ENCODE peak calls at places on chromosomes 5 and 9, in eight cellular contexts. One of them, this sample, is unnamed.

GRCh38 chr5:65928341-65928752 is 2.0 kb downstream of the ERBIN start:
- DNase-seq in left colon: no peak
- DNase-seq in CD4-positive, CD25-positive, alpha-beta regulatory T cell: no peak
- DNase-seq in OCI-LY7: no peak
- DNase-seq in T follicular helper cell: no peak
- DNase-seq in cardiac fibroblast: peak; percentile 20
- DNase-seq in PC-3: no peak
- DNase-seq in anterior cingulate cortex: no peak
- DNase-seq in this sample: peak; percentile 45

GRCh38 chr5:138696501-138696900 is 56.7 kb upstream of the CTNNA1 start:
- DNase-seq in left colon: no peak
- DNase-seq in CD4-positive, CD25-positive, alpha-beta regulatory T cell: no peak
- DNase-seq in OCI-LY7: no peak
- DNase-seq in T follicular helper cell: no peak
- DNase-seq in cardiac fibroblast: peak; percentile 93
- DNase-seq in PC-3: peak; percentile 63
- DNase-seq in anterior cingulate cortex: no peak
- DNase-seq in this sample: no peak

GRCh38 chr5:57174850-57175525 is 1.1 kb downstream of the GPBP1 start:
- DNase-seq in left colon: no peak
- DNase-seq in CD4-positive, CD25-positive, alpha-beta regulatory T cell: peak; percentile 22
- DNase-seq in OCI-LY7: no peak
- DNase-seq in T follicular helper cell: no peak
- DNase-seq in cardiac fibroblast: no peak
- DNase-seq in PC-3: no peak
- DNase-seq in anterior cingulate cortex: no peak
- DNase-seq in this sample: peak; percentile 37

GRCh38 chr5:37871023-37871815 is 31.4 kb upstream of the GDNF start:
- DNase-seq in left colon: no peak
- DNase-seq in CD4-positive, CD25-positive, alpha-beta regulatory T cell: no peak
- DNase-seq in OCI-LY7: no peak
- DNase-seq in T follicular helper cell: no peak
- DNase-seq in cardiac fibroblast: peak; percentile 59
- DNase-seq in PC-3: peak; percentile 48
- DNase-seq in anterior cingulate cortex: no peak
- DNase-seq in this sample: no peak

GRCh38 chr9:138105561-138106505 is 228.3 kb downstream of the CACNA1B start:
- DNase-seq in left colon: no peak
- DNase-seq in CD4-positive, CD25-positive, alpha-beta regulatory T cell: no peak
- DNase-seq in OCI-LY7: no peak
- DNase-seq in T follicular helper cell: no peak
- DNase-seq in cardiac fibroblast: no peak
- DNase-seq in PC-3: no peak
- DNase-seq in anterior cingulate cortex: no peak
- DNase-seq in this sample: no peak

GRCh38 chr5:102295534-102296228 is 403 bp downstream of the SLCO4C1 start:
- DNase-seq in left colon: peak; percentile 24
- DNase-seq in CD4-positive, CD25-positive, alpha-beta regulatory T cell: no peak
- DNase-seq in OCI-LY7: no peak
- DNase-seq in T follicular helper cell: no peak
- DNase-seq in cardiac fibroblast: no peak
- DNase-seq in PC-3: no peak
- DNase-seq in anterior cingulate cortex: no peak
- DNase-seq in this sample: no peak

GRCh38 chr5:172283862-172284274 is 304 bp upstream of the UBTD2 start:
- DNase-seq in left colon: peak; percentile 86
- DNase-seq in CD4-positive, CD25-positive, alpha-beta regulatory T cell: peak; percentile 71
- DNase-seq in OCI-LY7: peak; percentile 87
- DNase-seq in T follicular helper cell: peak; percentile 64
- DNase-seq in cardiac fibroblast: peak; percentile 63
- DNase-seq in PC-3: peak; percentile 85
- DNase-seq in anterior cingulate cortex: peak; percentile 73
- DNase-seq in this sample: peak; percentile 83

GRCh38 chr9:38255599-38255998 is 136.9 kb upstream of the ALDH1B1 start:
- DNase-seq in left colon: no peak
- DNase-seq in CD4-positive, CD25-positive, alpha-beta regulatory T cell: no peak
- DNase-seq in OCI-LY7: no peak
- DNase-seq in T follicular helper cell: no peak
- DNase-seq in cardiac fibroblast: no peak
- DNase-seq in PC-3: no peak
- DNase-seq in anterior cingulate cortex: no peak
- DNase-seq in this sample: no peak

GRCh38 chr9:128067622-128067897 is 440 bp upstream of the NAIF1 start:
- DNase-seq in left colon: no peak
- DNase-seq in CD4-positive, CD25-positive, alpha-beta regulatory T cell: no peak
- DNase-seq in OCI-LY7: no peak
- DNase-seq in T follicular helper cell: no peak
- DNase-seq in cardiac fibroblast: no peak
- DNase-seq in PC-3: no peak
- DNase-seq in anterior cingulate cortex: no peak
- DNase-seq in this sample: no peak

GRCh38 chr9:5643005-5643624 is 14.2 kb downstream of the RIC1 start:
- DNase-seq in left colon: no peak
- DNase-seq in CD4-positive, CD25-positive, alpha-beta regulatory T cell: no peak
- DNase-seq in OCI-LY7: no peak
- DNase-seq in T follicular helper cell: no peak
- DNase-seq in cardiac fibroblast: no peak
- DNase-seq in PC-3: no peak
- DNase-seq in anterior cingulate cortex: no peak
- DNase-seq in this sample: no peak

GRCh38 chr9:16530669-16531461 is 339.6 kb downstream of the BNC2 start:
- DNase-seq in left colon: peak; percentile 5
- DNase-seq in CD4-positive, CD25-positive, alpha-beta regulatory T cell: no peak
- DNase-seq in OCI-LY7: no peak
- DNase-seq in T follicular helper cell: no peak
- DNase-seq in cardiac fibroblast: no peak
- DNase-seq in PC-3: no peak
- DNase-seq in anterior cingulate cortex: no peak
- DNase-seq in this sample: no peak

GRCh38 chr5:154386952-154387629 is 58.7 kb upstream of the SAP30L start:
- DNase-seq in left colon: no peak
- DNase-seq in CD4-positive, CD25-positive, alpha-beta regulatory T cell: no peak
- DNase-seq in OCI-LY7: no peak
- DNase-seq in T follicular helper cell: no peak
- DNase-seq in cardiac fibroblast: no peak
- DNase-seq in PC-3: no peak
- DNase-seq in anterior cingulate cortex: no peak
- DNase-seq in this sample: no peak

GRCh38 chr5:142484821-142485387 is 160.1 kb upstream of the SPRY4 start:
- DNase-seq in left colon: no peak
- DNase-seq in CD4-positive, CD25-positive, alpha-beta regulatory T cell: no peak
- DNase-seq in OCI-LY7: no peak
- DNase-seq in T follicular helper cell: no peak
- DNase-seq in cardiac fibroblast: peak; percentile 71
- DNase-seq in PC-3: no peak
- DNase-seq in anterior cingulate cortex: no peak
- DNase-seq in this sample: no peak

GRCh38 chr9:119500072-119500771 is 131.0 kb upstream of the BRINP1 start:
- DNase-seq in left colon: no peak
- DNase-seq in CD4-positive, CD25-positive, alpha-beta regulatory T cell: no peak
- DNase-seq in OCI-LY7: no peak
- DNase-seq in T follicular helper cell: no peak
- DNase-seq in cardiac fibroblast: no peak
- DNase-seq in PC-3: no peak
- DNase-seq in anterior cingulate cortex: no peak
- DNase-seq in this sample: no peak

GRCh38 chr5:150511641-150512367 is 3.9 kb downstream of the NDST1 start:
- DNase-seq in left colon: peak; percentile 88
- DNase-seq in CD4-positive, CD25-positive, alpha-beta regulatory T cell: no peak
- DNase-seq in OCI-LY7: no peak
- DNase-seq in T follicular helper cell: no peak
- DNase-seq in cardiac fibroblast: peak; percentile 40
- DNase-seq in PC-3: peak; percentile 66
- DNase-seq in anterior cingulate cortex: peak; percentile 63
- DNase-seq in this sample: no peak

GRCh38 chr9:76136986-76137385 is 246.5 kb downstream of the PCSK5 start:
- DNase-seq in left colon: no peak
- DNase-seq in CD4-positive, CD25-positive, alpha-beta regulatory T cell: no peak
- DNase-seq in OCI-LY7: no peak
- DNase-seq in T follicular helper cell: no peak
- DNase-seq in cardiac fibroblast: peak; percentile 68
- DNase-seq in PC-3: no peak
- DNase-seq in anterior cingulate cortex: no peak
- DNase-seq in this sample: no peak

GRCh38 chr5:62306494-62307363 is 723 bp downstream of the KIF2A start:
- DNase-seq in left colon: peak; percentile 72
- DNase-seq in CD4-positive, CD25-positive, alpha-beta regulatory T cell: peak; percentile 64
- DNase-seq in OCI-LY7: peak; percentile 71
- DNase-seq in T follicular helper cell: peak; percentile 37
- DNase-seq in cardiac fibroblast: peak; percentile 44
- DNase-seq in PC-3: no peak
- DNase-seq in anterior cingulate cortex: peak; percentile 71
- DNase-seq in this sample: peak; percentile 73

GRCh38 chr9:136239135-136239962 is 6.3 kb downstream of the QSOX2 start:
- DNase-seq in left colon: no peak
- DNase-seq in CD4-positive, CD25-positive, alpha-beta regulatory T cell: no peak
- DNase-seq in OCI-LY7: no peak
- DNase-seq in T follicular helper cell: no peak
- DNase-seq in cardiac fibroblast: no peak
- DNase-seq in PC-3: no peak
- DNase-seq in anterior cingulate cortex: no peak
- DNase-seq in this sample: no peak

GRCh38 chr9:129427113-129427512 is 193.8 kb downstream of the C9orf50 start:
- DNase-seq in left colon: no peak
- DNase-seq in CD4-positive, CD25-positive, alpha-beta regulatory T cell: no peak
- DNase-seq in OCI-LY7: no peak
- DNase-seq in T follicular helper cell: no peak
- DNase-seq in cardiac fibroblast: no peak
- DNase-seq in PC-3: no peak
- DNase-seq in anterior cingulate cortex: no peak
- DNase-seq in this sample: no peak

GRCh38 chr9:115466784-115467183 is 348.8 kb upstream of the TNC start:
- DNase-seq in left colon: no peak
- DNase-seq in CD4-positive, CD25-positive, alpha-beta regulatory T cell: no peak
- DNase-seq in OCI-LY7: no peak
- DNase-seq in T follicular helper cell: no peak
- DNase-seq in cardiac fibroblast: no peak
- DNase-seq in PC-3: no peak
- DNase-seq in anterior cingulate cortex: no peak
- DNase-seq in this sample: no peak

GRCh38 chr9:89312154-89312616 is 1.2 kb downstream of the CKS2 start:
- DNase-seq in left colon: peak; percentile 19
- DNase-seq in CD4-positive, CD25-positive, alpha-beta regulatory T cell: no peak
- DNase-seq in OCI-LY7: peak; percentile 48
- DNase-seq in T follicular helper cell: no peak
- DNase-seq in cardiac fibroblast: peak; percentile 47
- DNase-seq in PC-3: peak; percentile 23
- DNase-seq in anterior cingulate cortex: no peak
- DNase-seq in this sample: peak; percentile 70

GRCh38 chr9:131490514-131490913 is 12.2 kb upstream of the POMT1 start:
- DNase-seq in left colon: no peak
- DNase-seq in CD4-positive, CD25-positive, alpha-beta regulatory T cell: no peak
- DNase-seq in OCI-LY7: no peak
- DNase-seq in T follicular helper cell: no peak
- DNase-seq in cardiac fibroblast: no peak
- DNase-seq in PC-3: no peak
- DNase-seq in anterior cingulate cortex: no peak
- DNase-seq in this sample: no peak

GRCh38 chr5:171850354-171850947 is 64.8 kb downstream of the SMIM23 start:
- DNase-seq in left colon: no peak
- DNase-seq in CD4-positive, CD25-positive, alpha-beta regulatory T cell: no peak
- DNase-seq in OCI-LY7: peak; percentile 24
- DNase-seq in T follicular helper cell: no peak
- DNase-seq in cardiac fibroblast: peak; percentile 17
- DNase-seq in PC-3: peak; percentile 59
- DNase-seq in anterior cingulate cortex: no peak
- DNase-seq in this sample: peak; percentile 61

GRCh38 chr9:88814521-88815101 is 176.7 kb upstream of the S1PR3 start:
- DNase-seq in left colon: no peak
- DNase-seq in CD4-positive, CD25-positive, alpha-beta regulatory T cell: no peak
- DNase-seq in OCI-LY7: no peak
- DNase-seq in T follicular helper cell: no peak
- DNase-seq in cardiac fibroblast: peak; percentile 55
- DNase-seq in PC-3: no peak
- DNase-seq in anterior cingulate cortex: peak; percentile 62
- DNase-seq in this sample: no peak

GRCh38 chr9:121577201-121577600 is 74.2 kb upstream of the DAB2IP start:
- DNase-seq in left colon: no peak
- DNase-seq in CD4-positive, CD25-positive, alpha-beta regulatory T cell: no peak
- DNase-seq in OCI-LY7: no peak
- DNase-seq in T follicular helper cell: no peak
- DNase-seq in cardiac fibroblast: no peak
- DNase-seq in PC-3: no peak
- DNase-seq in anterior cingulate cortex: no peak
- DNase-seq in this sample: no peak

GRCh38 chr5:15943487-15943886 is 236.1 kb downstream of the MARCHF11 start:
- DNase-seq in left colon: no peak
- DNase-seq in CD4-positive, CD25-positive, alpha-beta regulatory T cell: no peak
- DNase-seq in OCI-LY7: no peak
- DNase-seq in T follicular helper cell: no peak
- DNase-seq in cardiac fibroblast: peak; percentile 11
- DNase-seq in PC-3: no peak
- DNase-seq in anterior cingulate cortex: no peak
- DNase-seq in this sample: no peak

GRCh38 chr9:98833090-98833956 is 25.9 kb downstream of the GALNT12 start:
- DNase-seq in left colon: no peak
- DNase-seq in CD4-positive, CD25-positive, alpha-beta regulatory T cell: no peak
- DNase-seq in OCI-LY7: no peak
- DNase-seq in T follicular helper cell: no peak
- DNase-seq in cardiac fibroblast: no peak
- DNase-seq in PC-3: no peak
- DNase-seq in anterior cingulate cortex: no peak
- DNase-seq in this sample: no peak

GRCh38 chr5:95808686-95809413 is 13.7 kb downstream of the GLRX start:
- DNase-seq in left colon: peak; percentile 74
- DNase-seq in CD4-positive, CD25-positive, alpha-beta regulatory T cell: peak; percentile 84
- DNase-seq in OCI-LY7: peak; percentile 97
- DNase-seq in T follicular helper cell: peak; percentile 81
- DNase-seq in cardiac fibroblast: peak; percentile 95
- DNase-seq in PC-3: no peak
- DNase-seq in anterior cingulate cortex: no peak
- DNase-seq in this sample: peak; percentile 96

GRCh38 chr9:134059188-134059641 is 8.6 kb downstream of the BRD3 start:
- DNase-seq in left colon: no peak
- DNase-seq in CD4-positive, CD25-positive, alpha-beta regulatory T cell: no peak
- DNase-seq in OCI-LY7: no peak
- DNase-seq in T follicular helper cell: no peak
- DNase-seq in cardiac fibroblast: no peak
- DNase-seq in PC-3: no peak
- DNase-seq in anterior cingulate cortex: no peak
- DNase-seq in this sample: no peak

GRCh38 chr5:113266913-113267227 is 167.9 kb downstream of the TSSK1B start:
- DNase-seq in left colon: no peak
- DNase-seq in CD4-positive, CD25-positive, alpha-beta regulatory T cell: no peak
- DNase-seq in OCI-LY7: no peak
- DNase-seq in T follicular helper cell: no peak
- DNase-seq in cardiac fibroblast: no peak
- DNase-seq in PC-3: peak; percentile 46
- DNase-seq in anterior cingulate cortex: no peak
- DNase-seq in this sample: no peak

GRCh38 chr9:136881691-136882108 is 4.6 kb upstream of the TRAF2 start:
- DNase-seq in left colon: peak; percentile 54
- DNase-seq in CD4-positive, CD25-positive, alpha-beta regulatory T cell: no peak
- DNase-seq in OCI-LY7: peak; percentile 27
- DNase-seq in T follicular helper cell: no peak
- DNase-seq in cardiac fibroblast: no peak
- DNase-seq in PC-3: no peak
- DNase-seq in anterior cingulate cortex: no peak
- DNase-seq in this sample: no peak

GRCh38 chr5:447501-447900 is 4.5 kb downstream of the EXOC3 start:
- DNase-seq in left colon: no peak
- DNase-seq in CD4-positive, CD25-positive, alpha-beta regulatory T cell: no peak
- DNase-seq in OCI-LY7: no peak
- DNase-seq in T follicular helper cell: no peak
- DNase-seq in cardiac fibroblast: no peak
- DNase-seq in PC-3: no peak
- DNase-seq in anterior cingulate cortex: no peak
- DNase-seq in this sample: no peak

GRCh38 chr9:127308559-127309429 is 44.2 kb downstream of the GARNL3 start:
- DNase-seq in left colon: no peak
- DNase-seq in CD4-positive, CD25-positive, alpha-beta regulatory T cell: no peak
- DNase-seq in OCI-LY7: no peak
- DNase-seq in T follicular helper cell: no peak
- DNase-seq in cardiac fibroblast: peak; percentile 65
- DNase-seq in PC-3: peak; percentile 31
- DNase-seq in anterior cingulate cortex: no peak
- DNase-seq in this sample: no peak

GRCh38 chr5:133456933-133457402 is 155.4 kb downstream of the FSTL4 start:
- DNase-seq in left colon: no peak
- DNase-seq in CD4-positive, CD25-positive, alpha-beta regulatory T cell: no peak
- DNase-seq in OCI-LY7: no peak
- DNase-seq in T follicular helper cell: no peak
- DNase-seq in cardiac fibroblast: no peak
- DNase-seq in PC-3: no peak
- DNase-seq in anterior cingulate cortex: no peak
- DNase-seq in this sample: no peak

This sample was measured in NAMALWA.